ENCODE peak calls at places on chromosomes 2 and 18, in six cellular contexts. B is astrocyte of the spinal cord, J is cardiac fibroblast, V is fibroblast of pulmonary artery, C is fibroblast of villous mesenchyme, X is brain microvascular endothelial cell. Y is an unnamed sample.

GRCh38 chr18:47953471-47953931 is 23.0 kb upstream of the SMAD2 start:
- DNase-seq in B (peak; percentile 77), J (peak; percentile 79), V (peak; percentile 64), C (peak; percentile 32), X (no peak), Y (no peak)

GRCh38 chr2:3198119-3198518 is 179.5 kb downstream of the EIPR1 start:
- DNase-seq in B (no peak), J (no peak), V (no peak), C (no peak), X (no peak), Y (no peak)

GRCh38 chr2:136718273-136718672 is 47.1 kb upstream of the THSD7B start:
- DNase-seq in B (no peak), J (no peak), V (no peak), C (no peak), X (no peak), Y (no peak)

GRCh38 chr2:28895189-28895893 is 874 bp downstream of the WDR43 start:
- DNase-seq in B (peak; percentile 35), J (peak; percentile 58), V (peak; percentile 26), C (no peak), X (peak; percentile 13), Y (peak; percentile 34)

GRCh38 chr2:234496442-234496834 is 443 bp downstream of the ARL4C start:
- DNase-seq in B (peak; percentile 66), J (no peak), V (peak; percentile 32), C (no peak), X (peak; percentile 12), Y (peak; percentile 20)

GRCh38 chr2:186783254-186783653 is 65.7 kb downstream of the ZSWIM2 start:
- DNase-seq in B (no peak), J (no peak), V (no peak), C (no peak), X (no peak), Y (no peak)

GRCh38 chr2:111930404-111930803 is 32.0 kb downstream of the MERTK start:
- DNase-seq in B (no peak), J (no peak), V (no peak), C (no peak), X (no peak), Y (no peak)

GRCh38 chr2:224922142-224922727 is 120.0 kb downstream of the DOCK10 start:
- DNase-seq in B (peak; percentile 66), J (no peak), V (no peak), C (no peak), X (no peak), Y (no peak)

GRCh38 chr2:101820519-101820918 is 123.0 kb downstream of the MAP4K4 start:
- DNase-seq in B (peak; percentile 76), J (peak; percentile 83), V (peak; percentile 64), C (peak; percentile 82), X (peak; percentile 87), Y (no peak)

GRCh38 chr18:48297139-48297538 is 112.0 kb downstream of the ZBTB7C start:
- DNase-seq in B (no peak), J (no peak), V (no peak), C (no peak), X (no peak), Y (no peak)

GRCh38 chr2:68737717-68738116 is 3.1 kb downstream of the ARHGAP25 start:
- DNase-seq in B (no peak), J (no peak), V (no peak), C (no peak), X (no peak), Y (no peak)

GRCh38 chr2:174444761-174445160 is 42.1 kb downstream of the GPR155 start:
- DNase-seq in B (no peak), J (no peak), V (no peak), C (no peak), X (no peak), Y (no peak)

GRCh38 chr18:40375811-40376210 is 1579.2 kb upstream of the PIK3C3 start:
- DNase-seq in B (peak; percentile 10), J (no peak), V (no peak), C (no peak), X (no peak), Y (no peak)

GRCh38 chr2:85353876-85354285 is 447 bp downstream of the RETSAT start:
- DNase-seq in B (peak; percentile 7), J (peak; percentile 31), V (peak; percentile 27), C (peak; percentile 55), X (peak; percentile 12), Y (peak; percentile 41)

GRCh38 chr2:60426908-60427307 is 126.5 kb downstream of the BCL11A start:
- DNase-seq in B (no peak), J (no peak), V (no peak), C (no peak), X (no peak), Y (no peak)

GRCh38 chr18:8949206-8949605 is 153.3 kb upstream of the NDUFV2 start:
- DNase-seq in B (no peak), J (no peak), V (no peak), C (peak; percentile 37), X (no peak), Y (no peak)

GRCh38 chr18:45341454-45341853 is 273.8 kb upstream of the SLC14A2 start:
- DNase-seq in B (no peak), J (no peak), V (no peak), C (no peak), X (no peak), Y (no peak)

GRCh38 chr18:11066038-11066437 is 83.3 kb downstream of the PIEZO2 start:
- DNase-seq in B (no peak), J (no peak), V (no peak), C (no peak), X (no peak), Y (no peak)

GRCh38 chr2:216159646-216160045 is 50.5 kb downstream of the XRCC5 start:
- DNase-seq in B (no peak), J (no peak), V (peak; percentile 9), C (peak; percentile 28), X (no peak), Y (no peak)

GRCh38 chr2:94873362-94874276 is 2.4 kb downstream of the TEKT4 start:
- DNase-seq in B (no peak), J (no peak), V (no peak), C (no peak), X (no peak), Y (no peak)

GRCh38 chr18:10113156-10114022 is 199.6 kb downstream of the VAPA start:
- DNase-seq in B (no peak), J (peak; percentile 6), V (peak; percentile 48), C (peak; percentile 92), X (no peak), Y (no peak)

GRCh38 chr2:88212251-88212790 is 42.2 kb downstream of the THNSL2 start:
- DNase-seq in B (no peak), J (no peak), V (peak; percentile 10), C (peak; percentile 8), X (no peak), Y (no peak)

GRCh38 chr2:151357359-151357758 is at the start of gene TNFAIP6:
- DNase-seq in B (peak; percentile 90), J (peak; percentile 98), V (peak; percentile 98), C (peak; percentile 98), X (peak; percentile 86), Y (no peak)

GRCh38 chr2:42028571-42029148 is 19.2 kb upstream of the PKDCC start:
- DNase-seq in B (peak; percentile 28), J (no peak), V (peak; percentile 52), C (no peak), X (no peak), Y (peak; percentile 51)

GRCh38 chr2:47300081-47300480 is 102.9 kb upstream of the MSH2 start:
- DNase-seq in B (no peak), J (no peak), V (no peak), C (peak; percentile 78), X (no peak), Y (no peak)
- H3K4me3 ChIP-seq in B (no peak overlapping the region), J (no peak overlapping the region), V (no peak overlapping the region), C (no peak overlapping the region), X (no peak overlapping the region), Y (no peak overlapping the region)

DNA sequence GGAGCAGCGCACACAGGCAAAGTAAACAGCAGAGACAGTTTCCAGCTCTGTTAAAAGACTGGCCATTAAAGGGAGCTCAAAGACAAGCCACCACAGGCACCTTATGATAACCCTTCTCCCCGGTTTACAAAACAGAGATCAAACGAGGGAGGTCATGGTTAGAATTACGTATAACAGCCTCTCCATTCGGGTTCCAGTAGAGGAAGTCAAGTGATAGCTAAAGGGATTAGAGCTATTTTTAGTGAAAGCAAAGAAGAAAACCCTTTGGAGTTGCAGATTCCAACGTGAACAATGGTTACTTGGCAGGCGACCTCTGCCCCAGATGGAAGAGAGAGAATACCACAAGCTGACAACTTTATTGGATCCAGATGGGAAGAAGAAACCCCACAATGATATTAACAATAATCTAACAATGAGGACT is 31.2 kb upstream of the EDAR start:
- DNase-seq in B (peak; percentile 46), J (peak; percentile 35), V (peak; percentile 56), C (peak; percentile 46), X (no peak), Y (no peak)
- H3K4me3 ChIP-seq in B (no peak overlapping the region), J (no peak overlapping the region), V (no peak overlapping the region), C (no peak overlapping the region), X (no peak overlapping the region), Y (no peak overlapping the region)

GRCh38 chr2:1402064-1402463 is 11.2 kb upstream of the TPO start:
- DNase-seq in B (no peak), J (no peak), V (no peak), C (no peak), X (no peak), Y (no peak)

GRCh38 chr2:1400943-1401735 is 12.1 kb upstream of the TPO start:
- DNase-seq in B (no peak), J (no peak), V (no peak), C (no peak), X (no peak), Y (no peak)

GRCh38 chr2:1405124-1405523 is 8.1 kb upstream of the TPO start:
- DNase-seq in B (no peak), J (no peak), V (no peak), C (no peak), X (no peak), Y (no peak)

GRCh38 chr2:1405967-1406366 is 7.3 kb upstream of the TPO start:
- DNase-seq in B (no peak), J (no peak), V (no peak), C (no peak), X (no peak), Y (no peak)

GRCh38 chr2:1403565-1403964 is 9.7 kb upstream of the TPO start:
- DNase-seq in B (no peak), J (no peak), V (no peak), C (no peak), X (no peak), Y (no peak)
- H3K4me3 ChIP-seq in B (no peak overlapping the region), J (no peak overlapping the region), V (no peak overlapping the region), C (no peak overlapping the region), X (no peak overlapping the region), Y (no peak overlapping the region)

GRCh38 chr2:76275788-76276187 is 565.1 kb upstream of the GCFC2 start:
- DNase-seq in B (no peak), J (no peak), V (no peak), C (no peak), X (no peak), Y (no peak)

GRCh38 chr2:76274154-76274553 is 563.4 kb upstream of the GCFC2 start:
- DNase-seq in B (no peak), J (no peak), V (no peak), C (no peak), X (no peak), Y (no peak)

GRCh38 chr2:76268928-76269327 is 558.2 kb upstream of the GCFC2 start:
- DNase-seq in B (no peak), J (peak; percentile 1), V (peak; percentile 21), C (no peak), X (no peak), Y (no peak)

DNA sequence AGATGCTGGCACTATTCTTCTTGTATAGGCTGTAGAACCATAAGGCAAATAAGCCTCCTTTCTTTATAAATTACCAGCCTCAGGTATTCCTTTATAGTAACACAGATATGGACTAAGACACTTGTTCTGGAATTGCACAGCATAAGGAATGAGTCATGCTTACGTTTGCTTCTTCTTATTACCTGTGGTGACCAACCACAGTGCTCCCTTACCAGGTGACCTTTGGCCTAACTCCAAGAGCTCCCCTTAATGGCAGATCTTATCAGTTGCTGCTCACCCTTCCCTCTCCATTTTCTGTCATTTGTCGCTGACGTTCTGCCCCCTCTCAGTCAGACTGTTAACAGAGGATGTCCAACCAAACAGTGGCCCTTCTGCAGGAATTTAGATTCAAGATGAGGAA is 559.6 kb upstream of the GCFC2 start:
- DNase-seq in B (no peak), J (no peak), V (no peak), C (no peak), X (no peak), Y (no peak)
- H3K4me3 ChIP-seq in B (no peak overlapping the region), J (no peak overlapping the region), V (no peak overlapping the region), C (no peak overlapping the region), X (no peak overlapping the region), Y (no peak overlapping the region)

Y was measured in uterus.